ENCODE peak calls at places on chromosomes 7 and 10, in six cellular contexts. P, U, D, R, Z and M are unnamed samples.

GRCh38 chr7:92735707-92736106 is 100.7 kb downstream of the CDK6 start:
- DNase-seq in P (no peak), U (no peak), D (no peak), R (no peak), Z (no peak), M (no peak)

GRCh38 chr7:35908305-35909223 is 107.7 kb downstream of the SEPTIN7 start:
- DNase-seq in P (no peak), U (no peak), D (no peak), R (no peak), Z (no peak), M (no peak)

GRCh38 chr7:82183633-82184032 is 259.9 kb downstream of the CACNA2D1 start:
- DNase-seq in P (no peak), U (no peak), D (no peak), R (no peak), Z (no peak), M (no peak)

GRCh38 chr10:92244796-92245195 is 46.1 kb downstream of the CPEB3 start:
- DNase-seq in P (no peak), U (no peak), D (peak; percentile 70), R (no peak), Z (no peak), M (no peak)

GRCh38 chr10:92238586-92239098 is 52.2 kb downstream of the CPEB3 start:
- DNase-seq in P (no peak), U (no peak), D (no peak), R (peak; percentile 11), Z (no peak), M (peak; percentile 40)

GRCh38 chr10:31101123-31101522 is 69.5 kb upstream of the ZNF438 start:
- DNase-seq in P (no peak), U (peak; percentile 85), D (peak; percentile 59), R (no peak), Z (no peak), M (no peak)

GRCh38 chr7:43757073-43757720 is 1.3 kb upstream of the BLVRA start:
- DNase-seq in P (no peak), U (no peak), D (no peak), R (no peak), Z (no peak), M (no peak)

GRCh38 chr10:127563718-127564553 is 14.8 kb downstream of the NPS start:
- DNase-seq in P (no peak), U (peak; percentile 24), D (no peak), R (peak; percentile 29), Z (no peak), M (no peak)

GRCh38 chr7:23246540-23246939 is at the start of gene GPNMB:
- DNase-seq in P (no peak), U (no peak), D (no peak), R (no peak), Z (no peak), M (no peak)

GRCh38 chr10:82251222-82251977 is 376.4 kb downstream of the NRG3 start:
- DNase-seq in P (peak; percentile 32), U (no peak), D (no peak), R (no peak), Z (no peak), M (no peak)

GRCh38 chr10:89206402-89207180 is 526 bp downstream of the CH25H start:
- DNase-seq in P (no peak), U (no peak), D (no peak), R (no peak), Z (no peak), M (no peak)

GRCh38 chr10:88194961-88195367 is 331.5 kb downstream of the PTEN start:
- DNase-seq in P (no peak), U (no peak), D (no peak), R (no peak), Z (no peak), M (no peak)

GRCh38 chr7:92158660-92159575 is 20.0 kb downstream of the LRRD1 start:
- DNase-seq in P (no peak), U (no peak), D (no peak), R (no peak), Z (no peak), M (no peak)

GRCh38 chr7:4819450-4820404 is 42.1 kb downstream of the PAPOLB start:
- DNase-seq in P (no peak), U (no peak), D (no peak), R (no peak), Z (no peak), M (no peak)

GRCh38 chr7:24801910-24802699 is 44.8 kb upstream of the GSDME start:
- DNase-seq in P (no peak), U (no peak), D (no peak), R (no peak), Z (no peak), M (no peak)

GRCh38 chr10:110311357-110311949 is 6.7 kb upstream of the SMNDC1 start:
- DNase-seq in P (peak; percentile 22), U (peak; percentile 80), D (peak; percentile 47), R (no peak), Z (no peak), M (peak; percentile 42)

GRCh38 chr7:25296086-25296485 is 67.8 kb upstream of the NPVF start:
- DNase-seq in P (peak; percentile 35), U (no peak), D (no peak), R (no peak), Z (no peak), M (no peak)

GRCh38 chr7:27109533-27110162 is 7.2 kb upstream of the HOXA2 start:
- DNase-seq in P (no peak), U (no peak), D (no peak), R (no peak), Z (no peak), M (no peak)

DNA sequence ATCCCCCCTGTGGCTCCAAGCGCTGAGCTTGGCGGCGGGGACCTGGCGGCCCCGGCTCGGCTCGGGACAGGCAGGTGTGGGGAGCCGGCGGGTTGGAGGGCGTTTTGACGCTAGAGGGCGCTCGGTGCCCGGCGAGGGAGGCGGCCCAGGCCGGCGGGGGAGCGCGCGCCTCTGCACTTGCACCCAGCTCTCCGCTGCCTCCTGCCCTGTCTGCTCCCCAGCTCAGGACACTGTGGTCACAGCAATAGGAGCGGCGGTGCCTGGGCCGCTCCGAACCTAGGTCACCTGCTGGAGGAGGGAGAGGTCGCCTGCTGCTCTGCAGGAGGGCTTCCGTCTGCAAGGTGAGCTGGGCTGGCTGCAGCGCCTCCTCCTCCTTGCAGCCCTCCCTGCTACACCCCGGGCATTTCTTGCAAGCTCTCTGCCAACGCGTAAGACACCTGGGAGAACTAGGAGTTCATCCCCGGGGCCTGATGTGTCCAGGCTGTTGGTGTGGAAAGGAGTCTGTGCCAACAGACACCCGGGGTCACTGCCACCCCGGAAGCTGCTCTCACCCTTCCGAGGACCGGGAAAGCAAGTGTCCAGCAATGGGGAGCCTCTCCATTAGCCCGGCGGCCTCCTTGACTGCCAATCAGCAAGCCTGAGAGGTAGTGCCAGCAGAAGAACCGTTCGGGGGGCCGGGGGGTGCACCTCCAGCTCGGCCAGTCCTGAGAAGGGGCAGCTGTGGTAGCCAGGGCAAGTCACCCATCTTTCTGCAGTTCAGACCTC is 620.4 kb downstream of the GALNT17 start:
- DNase-seq in P (no peak), U (no peak), D (no peak), R (peak; percentile 78), Z (peak; percentile 53), M (peak; percentile 4)
- TF ChIP-seq ZNF274 in P (no peak), U (no peak), D (no peak), R (no peak), Z (no peak), M (no peak)

GRCh38 chr7:1952169-1952760 is 280.5 kb downstream of the MAD1L1 start:
- DNase-seq in P (no peak), U (no peak), D (no peak), R (no peak), Z (no peak), M (no peak)

GRCh38 chr7:1951600-1951999 is 281.1 kb downstream of the MAD1L1 start:
- DNase-seq in P (no peak), U (no peak), D (no peak), R (no peak), Z (no peak), M (no peak)

GRCh38 chr7:1950066-1950622 is 280.1 kb downstream of the ELFN1 start:
- DNase-seq in P (no peak), U (no peak), D (no peak), R (no peak), Z (no peak), M (no peak)

GRCh38 chr7:1949681-1950055 is 279.6 kb downstream of the ELFN1 start:
- DNase-seq in P (no peak), U (no peak), D (no peak), R (no peak), Z (no peak), M (no peak)

DNA sequence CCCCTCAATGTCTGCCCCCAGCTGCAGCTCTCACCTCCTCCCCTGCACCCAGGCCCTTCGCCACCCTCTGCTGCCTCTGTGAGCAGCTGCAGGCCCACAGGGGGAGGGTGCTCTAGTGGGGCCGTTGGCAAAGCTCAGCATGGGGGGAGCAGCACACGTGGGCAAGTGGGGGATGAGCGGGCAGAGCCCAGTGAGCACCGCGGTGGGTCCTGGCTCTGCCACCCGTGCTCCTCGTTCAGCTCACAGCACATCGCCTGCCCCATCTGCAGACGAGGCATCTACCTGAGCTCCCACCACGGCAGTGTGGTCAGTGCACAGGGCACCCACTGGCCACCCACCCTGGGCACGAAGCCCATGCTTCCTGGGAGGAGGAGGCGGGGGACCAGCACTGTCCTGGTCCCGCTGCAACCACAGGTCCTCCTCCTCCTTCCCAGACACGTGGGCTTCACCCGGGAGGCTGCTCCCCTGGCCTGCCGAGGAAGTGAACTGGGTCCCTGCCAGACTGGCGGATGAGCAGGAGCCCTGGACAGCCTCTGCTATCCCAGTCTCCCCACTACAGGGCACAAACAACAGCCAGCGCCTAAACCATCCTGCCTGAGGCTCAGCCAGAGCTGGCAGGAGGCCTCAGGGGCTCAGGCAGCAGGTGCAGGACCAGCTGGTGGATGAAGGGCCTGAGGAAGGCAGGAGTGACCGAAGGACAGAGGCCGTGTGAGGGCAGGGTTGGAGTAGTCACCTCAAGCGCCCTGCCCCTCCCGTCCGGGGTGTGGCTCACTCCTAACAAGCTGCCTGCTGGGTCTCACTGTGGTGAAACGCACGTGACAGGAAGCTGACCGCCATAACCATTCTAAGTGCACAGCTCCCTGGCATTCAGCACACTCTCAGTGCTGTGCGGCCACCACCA is 280.8 kb downstream of the ELFN1 start:
- DNase-seq in P (no peak), U (no peak), D (no peak), R (peak; percentile 70), Z (no peak), M (no peak)
- TF ChIP-seq ZNF274 in P (no peak), U (no peak), D (no peak), R (no peak), Z (no peak), M (no peak)

GRCh38 chr7:30799206-30799975 is 28.2 kb downstream of the MINDY4 start:
- DNase-seq in P (no peak), U (no peak), D (peak; percentile 84), R (no peak), Z (no peak), M (no peak)
- TF ChIP-seq ZNF274 in P (no peak), U (no peak), D (no peak), R (no peak), Z (no peak), M (no peak)

DNA sequence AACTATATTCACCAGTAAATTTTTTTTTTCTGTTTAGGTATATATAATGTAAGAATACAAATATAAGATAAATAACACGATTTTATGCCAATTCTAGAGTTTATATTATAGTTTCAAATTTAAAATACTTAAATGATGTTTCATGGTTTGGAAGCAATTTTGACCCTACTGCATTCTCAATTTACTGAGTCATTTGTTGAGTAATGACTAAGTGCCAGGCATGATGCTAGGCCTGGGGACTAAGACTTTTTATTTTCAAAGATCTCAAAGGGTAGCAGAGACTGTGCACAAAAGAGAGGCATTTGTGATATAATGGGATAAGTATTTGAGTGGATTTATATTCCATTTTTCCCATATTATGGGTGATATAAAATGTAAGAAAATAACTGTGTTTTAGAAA is 78.9 kb upstream of the SMIM30 start:
- DNase-seq in P (no peak), U (no peak), D (no peak), R (no peak), Z (no peak), M (no peak)
- TF ChIP-seq ZNF274 in P (no peak), U (no peak), D (no peak), R (no peak), Z (no peak), M (no peak)

GRCh38 chr7:50359995-50360925 is 55.7 kb downstream of the IKZF1 start:
- DNase-seq in P (no peak), U (no peak), D (no peak), R (peak; percentile 88), Z (no peak), M (no peak)
- TF ChIP-seq ZNF274 in P (no peak), U (no peak), D (no peak), R (no peak), Z (no peak), M (no peak)